ENCODE peak calls at places on chromosome 4, in eight cellular contexts. One of them, this sample, is unnamed.

GRCh38 chr4:58602701-58603359 is 1492.6 kb upstream of the IGFBP7 start:
- DNase-seq in neuronal stem cell: no peak
- DNase-seq in cardiac fibroblast: no peak
- DNase-seq in T-helper 17 cell: no peak
- DNase-seq in anterior cingulate cortex: no peak
- DNase-seq in amygdala: no peak
- DNase-seq in AG09309: no peak
- DNase-seq in lung microvascular endothelial cell: no peak
- DNase-seq in this sample: no peak

GRCh38 chr4:16667464-16667863 is 231.0 kb downstream of the LDB2 start:
- DNase-seq in neuronal stem cell: no peak
- DNase-seq in cardiac fibroblast: peak; percentile 53
- DNase-seq in T-helper 17 cell: no peak
- DNase-seq in anterior cingulate cortex: no peak
- DNase-seq in amygdala: no peak
- DNase-seq in AG09309: peak; percentile 75
- DNase-seq in lung microvascular endothelial cell: no peak
- DNase-seq in this sample: no peak

GRCh38 chr4:29079260-29079659 is 1640.9 kb upstream of the PCDH7 start:
- DNase-seq in neuronal stem cell: no peak
- DNase-seq in cardiac fibroblast: no peak
- DNase-seq in T-helper 17 cell: no peak
- DNase-seq in anterior cingulate cortex: no peak
- DNase-seq in amygdala: no peak
- DNase-seq in AG09309: no peak
- DNase-seq in lung microvascular endothelial cell: no peak
- DNase-seq in this sample: no peak

GRCh38 chr4:142683997-142684396 is 162.1 kb downstream of the INPP4B start:
- DNase-seq in neuronal stem cell: no peak
- DNase-seq in cardiac fibroblast: no peak
- DNase-seq in T-helper 17 cell: no peak
- DNase-seq in anterior cingulate cortex: no peak
- DNase-seq in amygdala: no peak
- DNase-seq in AG09309: peak; percentile 18
- DNase-seq in lung microvascular endothelial cell: no peak
- DNase-seq in this sample: no peak

GRCh38 chr4:85165808-85166207 is 199.3 kb upstream of the WDFY3 start:
- DNase-seq in neuronal stem cell: no peak
- DNase-seq in cardiac fibroblast: no peak
- DNase-seq in T-helper 17 cell: no peak
- DNase-seq in anterior cingulate cortex: no peak
- DNase-seq in amygdala: no peak
- DNase-seq in AG09309: no peak
- DNase-seq in lung microvascular endothelial cell: no peak
- DNase-seq in this sample: no peak

GRCh38 chr4:13541720-13542576 is 2.4 kb downstream of the NKX3-2 start:
- DNase-seq in neuronal stem cell: no peak
- DNase-seq in cardiac fibroblast: no peak
- DNase-seq in T-helper 17 cell: peak; percentile 27
- DNase-seq in anterior cingulate cortex: no peak
- DNase-seq in amygdala: no peak
- DNase-seq in AG09309: no peak
- DNase-seq in lung microvascular endothelial cell: no peak
- DNase-seq in this sample: no peak

GRCh38 chr4:100590308-100590707 is 72.5 kb upstream of the EMCN start:
- DNase-seq in neuronal stem cell: no peak
- DNase-seq in cardiac fibroblast: no peak
- DNase-seq in T-helper 17 cell: no peak
- DNase-seq in anterior cingulate cortex: no peak
- DNase-seq in amygdala: no peak
- DNase-seq in AG09309: no peak
- DNase-seq in lung microvascular endothelial cell: no peak
- DNase-seq in this sample: no peak

GRCh38 chr4:134499074-134499473 is 297.5 kb upstream of the PABPC4L start:
- DNase-seq in neuronal stem cell: no peak
- DNase-seq in cardiac fibroblast: no peak
- DNase-seq in T-helper 17 cell: no peak
- DNase-seq in anterior cingulate cortex: no peak
- DNase-seq in amygdala: no peak
- DNase-seq in AG09309: no peak
- DNase-seq in lung microvascular endothelial cell: no peak
- DNase-seq in this sample: no peak

GRCh38 chr4:55437356-55437796 is 41.6 kb downstream of the TMEM165 start:
- DNase-seq in neuronal stem cell: no peak
- DNase-seq in cardiac fibroblast: peak; percentile 12
- DNase-seq in T-helper 17 cell: no peak
- DNase-seq in anterior cingulate cortex: no peak
- DNase-seq in amygdala: no peak
- DNase-seq in AG09309: no peak
- DNase-seq in lung microvascular endothelial cell: no peak
- DNase-seq in this sample: peak; percentile 24

GRCh38 chr4:39237179-39237578 is 54.9 kb downstream of the WDR19 start:
- DNase-seq in neuronal stem cell: no peak
- DNase-seq in cardiac fibroblast: peak; percentile 22
- DNase-seq in T-helper 17 cell: no peak
- DNase-seq in anterior cingulate cortex: no peak
- DNase-seq in amygdala: no peak
- DNase-seq in AG09309: no peak
- DNase-seq in lung microvascular endothelial cell: no peak
- DNase-seq in this sample: peak; percentile 16

GRCh38 chr4:61805979-61806378 is 605.9 kb downstream of the ADGRL3 start:
- DNase-seq in neuronal stem cell: no peak
- DNase-seq in cardiac fibroblast: no peak
- DNase-seq in T-helper 17 cell: no peak
- DNase-seq in anterior cingulate cortex: no peak
- DNase-seq in amygdala: no peak
- DNase-seq in AG09309: no peak
- DNase-seq in lung microvascular endothelial cell: no peak
- DNase-seq in this sample: no peak

GRCh38 chr4:52266537-52267137 is 215.5 kb downstream of the SPATA18 start:
- DNase-seq in neuronal stem cell: no peak
- DNase-seq in cardiac fibroblast: no peak
- DNase-seq in T-helper 17 cell: no peak
- DNase-seq in anterior cingulate cortex: no peak
- DNase-seq in amygdala: no peak
- DNase-seq in AG09309: no peak
- DNase-seq in lung microvascular endothelial cell: no peak
- DNase-seq in this sample: no peak

GRCh38 chr4:95050980-95051688 is 293.4 kb downstream of the BMPR1B start:
- DNase-seq in neuronal stem cell: peak; percentile 45
- DNase-seq in cardiac fibroblast: no peak
- DNase-seq in T-helper 17 cell: no peak
- DNase-seq in anterior cingulate cortex: peak; percentile 14
- DNase-seq in amygdala: no peak
- DNase-seq in AG09309: no peak
- DNase-seq in lung microvascular endothelial cell: no peak
- DNase-seq in this sample: peak; percentile 23

GRCh38 chr4:82372502-82372873 is 1.3 kb downstream of the HNRNPD start:
- DNase-seq in neuronal stem cell: no peak
- DNase-seq in cardiac fibroblast: no peak
- DNase-seq in T-helper 17 cell: no peak
- DNase-seq in anterior cingulate cortex: peak; percentile 34
- DNase-seq in amygdala: no peak
- DNase-seq in AG09309: no peak
- DNase-seq in lung microvascular endothelial cell: peak; percentile 32
- DNase-seq in this sample: peak; percentile 32

GRCh38 chr4:55866290-55866907 is 13.0 kb downstream of the EXOC1 start:
- DNase-seq in neuronal stem cell: no peak
- DNase-seq in cardiac fibroblast: peak; percentile 92
- DNase-seq in T-helper 17 cell: no peak
- DNase-seq in anterior cingulate cortex: no peak
- DNase-seq in amygdala: no peak
- DNase-seq in AG09309: peak; percentile 85
- DNase-seq in lung microvascular endothelial cell: peak; percentile 45
- DNase-seq in this sample: peak; percentile 93

GRCh38 chr4:3111461-3111860 is 37.0 kb downstream of the HTT start:
- DNase-seq in neuronal stem cell: no peak
- DNase-seq in cardiac fibroblast: peak; percentile 81
- DNase-seq in T-helper 17 cell: no peak
- DNase-seq in anterior cingulate cortex: no peak
- DNase-seq in amygdala: no peak
- DNase-seq in AG09309: no peak
- DNase-seq in lung microvascular endothelial cell: peak; percentile 75
- DNase-seq in this sample: peak; percentile 71

GRCh38 chr4:83686166-83686565 is 150.3 kb downstream of the GPAT3 start:
- DNase-seq in neuronal stem cell: no peak
- DNase-seq in cardiac fibroblast: no peak
- DNase-seq in T-helper 17 cell: no peak
- DNase-seq in anterior cingulate cortex: no peak
- DNase-seq in amygdala: no peak
- DNase-seq in AG09309: peak; percentile 67
- DNase-seq in lung microvascular endothelial cell: peak; percentile 4
- DNase-seq in this sample: no peak

GRCh38 chr4:154643493-154643892 is 31.0 kb upstream of the FGG start:
- DNase-seq in neuronal stem cell: no peak
- DNase-seq in cardiac fibroblast: no peak
- DNase-seq in T-helper 17 cell: no peak
- DNase-seq in anterior cingulate cortex: no peak
- DNase-seq in amygdala: no peak
- DNase-seq in AG09309: no peak
- DNase-seq in lung microvascular endothelial cell: no peak
- DNase-seq in this sample: no peak

GRCh38 chr4:123462007-123462406 is 65.4 kb downstream of the SPRY1 start:
- DNase-seq in neuronal stem cell: no peak
- DNase-seq in cardiac fibroblast: no peak
- DNase-seq in T-helper 17 cell: no peak
- DNase-seq in anterior cingulate cortex: no peak
- DNase-seq in amygdala: no peak
- DNase-seq in AG09309: no peak
- DNase-seq in lung microvascular endothelial cell: no peak
- DNase-seq in this sample: no peak

GRCh38 chr4:78764498-78764961 is 11.6 kb upstream of the BMP2K start:
- DNase-seq in neuronal stem cell: no peak
- DNase-seq in cardiac fibroblast: peak; percentile 35
- DNase-seq in T-helper 17 cell: no peak
- DNase-seq in anterior cingulate cortex: no peak
- DNase-seq in amygdala: no peak
- DNase-seq in AG09309: no peak
- DNase-seq in lung microvascular endothelial cell: no peak
- DNase-seq in this sample: peak; percentile 59

GRCh38 chr4:102869569-102870227 is 906 bp downstream of the CISD2 start:
- DNase-seq in neuronal stem cell: no peak
- DNase-seq in cardiac fibroblast: no peak
- DNase-seq in T-helper 17 cell: no peak
- DNase-seq in anterior cingulate cortex: no peak
- DNase-seq in amygdala: no peak
- DNase-seq in AG09309: no peak
- DNase-seq in lung microvascular endothelial cell: peak; percentile 2
- DNase-seq in this sample: no peak

GRCh38 chr4:107747748-107748486 is 27.9 kb upstream of the PAPSS1 start:
- DNase-seq in neuronal stem cell: no peak
- DNase-seq in cardiac fibroblast: no peak
- DNase-seq in T-helper 17 cell: no peak
- DNase-seq in anterior cingulate cortex: no peak
- DNase-seq in amygdala: no peak
- DNase-seq in AG09309: no peak
- DNase-seq in lung microvascular endothelial cell: peak; percentile 63
- DNase-seq in this sample: no peak

GRCh38 chr4:157204634-157205244 is 15.8 kb upstream of the GRIA2 start:
- DNase-seq in neuronal stem cell: no peak
- DNase-seq in cardiac fibroblast: peak; percentile 13
- DNase-seq in T-helper 17 cell: no peak
- DNase-seq in anterior cingulate cortex: no peak
- DNase-seq in amygdala: no peak
- DNase-seq in AG09309: no peak
- DNase-seq in lung microvascular endothelial cell: peak; percentile 58
- DNase-seq in this sample: peak; percentile 30

GRCh38 chr4:74202062-74202586 is 44.2 kb downstream of the MTHFD2L start:
- DNase-seq in neuronal stem cell: no peak
- DNase-seq in cardiac fibroblast: no peak
- DNase-seq in T-helper 17 cell: no peak
- DNase-seq in anterior cingulate cortex: no peak
- DNase-seq in amygdala: no peak
- DNase-seq in AG09309: no peak
- DNase-seq in lung microvascular endothelial cell: no peak
- DNase-seq in this sample: no peak

GRCh38 chr4:61628727-61629126 is 428.6 kb downstream of the ADGRL3 start:
- DNase-seq in neuronal stem cell: no peak
- DNase-seq in cardiac fibroblast: no peak
- DNase-seq in T-helper 17 cell: no peak
- DNase-seq in anterior cingulate cortex: no peak
- DNase-seq in amygdala: no peak
- DNase-seq in AG09309: no peak
- DNase-seq in lung microvascular endothelial cell: no peak
- DNase-seq in this sample: no peak

GRCh38 chr4:74338792-74339333 is 26.1 kb upstream of the EREG start:
- DNase-seq in neuronal stem cell: no peak
- DNase-seq in cardiac fibroblast: peak; percentile 68
- DNase-seq in T-helper 17 cell: no peak
- DNase-seq in anterior cingulate cortex: no peak
- DNase-seq in amygdala: no peak
- DNase-seq in AG09309: no peak
- DNase-seq in lung microvascular endothelial cell: no peak
- DNase-seq in this sample: peak; percentile 91

GRCh38 chr4:76476606-76477005 is 41.6 kb downstream of the SHROOM3 start:
- DNase-seq in neuronal stem cell: no peak
- DNase-seq in cardiac fibroblast: no peak
- DNase-seq in T-helper 17 cell: no peak
- DNase-seq in anterior cingulate cortex: no peak
- DNase-seq in amygdala: no peak
- DNase-seq in AG09309: no peak
- DNase-seq in lung microvascular endothelial cell: no peak
- DNase-seq in this sample: no peak